ENCODE peak calls at places on chromosomes 11 and 22, in four cellular contexts. One of them, this sample, is unnamed.

GRCh38 chr11:71252782-71253730 is 679 bp upstream of the SHANK2 start:
- DNase-seq in AG08395: peak; percentile 17
- DNase-seq in fibroblast of the conjunctiva: no peak
- DNase-seq in activated effector memory CD4-positive, alpha-beta T cell treated with anti-CD3 and anti-CD28 coated beads, Interleukin-2, amount 50 U/mL, for 16 hours: no peak
- DNase-seq in this sample: no peak

GRCh38 chr11:34819740-34820482 is 96.3 kb downstream of the APIP start:
- DNase-seq in AG08395: no peak
- DNase-seq in fibroblast of the conjunctiva: no peak
- DNase-seq in activated effector memory CD4-positive, alpha-beta T cell treated with anti-CD3 and anti-CD28 coated beads, Interleukin-2, amount 50 U/mL, for 16 hours: no peak
- DNase-seq in this sample: no peak

GRCh38 chr11:9264381-9265210 is 554 bp downstream of the DENND5A start:
- DNase-seq in activated effector memory CD4-positive, alpha-beta T cell treated with anti-CD3 and anti-CD28 coated beads, Interleukin-2, amount 50 U/mL, for 16 hours: peak; percentile 74
- DNase-seq in fibroblast of the conjunctiva: peak; percentile 80
- DNase-seq in AG08395: peak; percentile 58
- DNase-seq in this sample: peak; percentile 73

GRCh38 chr22:33529424-33530113 is 390.7 kb downstream of the LARGE1 start:
- DNase-seq in AG08395: peak; percentile 81
- DNase-seq in activated effector memory CD4-positive, alpha-beta T cell treated with anti-CD3 and anti-CD28 coated beads, Interleukin-2, amount 50 U/mL, for 16 hours: no peak
- DNase-seq in fibroblast of the conjunctiva: no peak
- DNase-seq in this sample: no peak

GRCh38 chr11:92225563-92226308 is 1.1 kb downstream of the FAT3 start:
- DNase-seq in AG08395: no peak
- DNase-seq in fibroblast of the conjunctiva: no peak
- DNase-seq in activated effector memory CD4-positive, alpha-beta T cell treated with anti-CD3 and anti-CD28 coated beads, Interleukin-2, amount 50 U/mL, for 16 hours: no peak
- DNase-seq in this sample: peak; percentile 17

GRCh38 chr22:23899042-23899745 is 5.0 kb downstream of the MIF start:
- DNase-seq in fibroblast of the conjunctiva: no peak
- DNase-seq in AG08395: no peak
- DNase-seq in activated effector memory CD4-positive, alpha-beta T cell treated with anti-CD3 and anti-CD28 coated beads, Interleukin-2, amount 50 U/mL, for 16 hours: no peak
- DNase-seq in this sample: no peak

GRCh38 chr11:14059491-14059890 is 97.0 kb downstream of the SPON1 start:
- DNase-seq in AG08395: no peak
- DNase-seq in fibroblast of the conjunctiva: no peak
- DNase-seq in activated effector memory CD4-positive, alpha-beta T cell treated with anti-CD3 and anti-CD28 coated beads, Interleukin-2, amount 50 U/mL, for 16 hours: no peak
- DNase-seq in this sample: peak; percentile 61

GRCh38 chr11:92697461-92698314 is 271.8 kb upstream of the MTNR1B start:
- DNase-seq in AG08395: peak; percentile 11
- DNase-seq in activated effector memory CD4-positive, alpha-beta T cell treated with anti-CD3 and anti-CD28 coated beads, Interleukin-2, amount 50 U/mL, for 16 hours: no peak
- DNase-seq in fibroblast of the conjunctiva: no peak
- DNase-seq in this sample: no peak

GRCh38 chr22:46587067-46587471 is 33.1 kb upstream of the GRAMD4 start:
- DNase-seq in AG08395: no peak
- DNase-seq in fibroblast of the conjunctiva: no peak
- DNase-seq in activated effector memory CD4-positive, alpha-beta T cell treated with anti-CD3 and anti-CD28 coated beads, Interleukin-2, amount 50 U/mL, for 16 hours: no peak
- DNase-seq in this sample: no peak

GRCh38 chr11:114195981-114196731 is 100.0 kb upstream of the NNMT start:
- DNase-seq in AG08395: peak; percentile 14
- DNase-seq in activated effector memory CD4-positive, alpha-beta T cell treated with anti-CD3 and anti-CD28 coated beads, Interleukin-2, amount 50 U/mL, for 16 hours: no peak
- DNase-seq in fibroblast of the conjunctiva: no peak
- DNase-seq in this sample: no peak

GRCh38 chr22:17943533-17944204 is 80.7 kb downstream of the MICAL3 start:
- DNase-seq in AG08395: no peak
- DNase-seq in activated effector memory CD4-positive, alpha-beta T cell treated with anti-CD3 and anti-CD28 coated beads, Interleukin-2, amount 50 U/mL, for 16 hours: no peak
- DNase-seq in fibroblast of the conjunctiva: no peak
- DNase-seq in this sample: no peak

GRCh38 chr22:17199131-17199731 is 20.0 kb downstream of the ADA2 start:
- DNase-seq in activated effector memory CD4-positive, alpha-beta T cell treated with anti-CD3 and anti-CD28 coated beads, Interleukin-2, amount 50 U/mL, for 16 hours: no peak
- DNase-seq in AG08395: peak; percentile 57
- DNase-seq in fibroblast of the conjunctiva: peak; percentile 30
- DNase-seq in this sample: peak; percentile 13

GRCh38 chr11:77633856-77634425 is 3.7 kb downstream of the CLNS1A start:
- DNase-seq in AG08395: no peak
- DNase-seq in activated effector memory CD4-positive, alpha-beta T cell treated with anti-CD3 and anti-CD28 coated beads, Interleukin-2, amount 50 U/mL, for 16 hours: no peak
- DNase-seq in fibroblast of the conjunctiva: no peak
- DNase-seq in this sample: no peak

GRCh38 chr11:16346975-16347374 is 9.4 kb downstream of the SOX6 start:
- DNase-seq in fibroblast of the conjunctiva: no peak
- DNase-seq in AG08395: no peak
- DNase-seq in activated effector memory CD4-positive, alpha-beta T cell treated with anti-CD3 and anti-CD28 coated beads, Interleukin-2, amount 50 U/mL, for 16 hours: no peak
- DNase-seq in this sample: no peak

GRCh38 chr11:111797145-111797581 is 31.0 kb upstream of the PPP2R1B start:
- DNase-seq in fibroblast of the conjunctiva: no peak
- DNase-seq in activated effector memory CD4-positive, alpha-beta T cell treated with anti-CD3 and anti-CD28 coated beads, Interleukin-2, amount 50 U/mL, for 16 hours: no peak
- DNase-seq in AG08395: no peak
- DNase-seq in this sample: no peak

GRCh38 chr11:1106387-1106786 is 31.7 kb downstream of the MUC2 start:
- DNase-seq in activated effector memory CD4-positive, alpha-beta T cell treated with anti-CD3 and anti-CD28 coated beads, Interleukin-2, amount 50 U/mL, for 16 hours: no peak
- DNase-seq in AG08395: no peak
- DNase-seq in fibroblast of the conjunctiva: no peak
- DNase-seq in this sample: no peak